ENCODE peak calls at places on chromosome 5, in seven cellular contexts. A is progenitor cell of endocrine pancreas, O is WTC11, J is GM12865, P is brain microvascular endothelial cell, L is suprapubic skin, Y is osteocyte. T is an unnamed sample.

GRCh38 chr5:139298242-139298641 is 4.7 kb downstream of the MATR3 start:
- DNase-seq in P (no peak), A (no peak), O (no peak), Y (no peak), L (no peak), J (no peak), T (no peak)

GRCh38 chr5:59615272-59615671 is 278.3 kb downstream of the PDE4D start:
- DNase-seq in A (no peak), J (no peak), O (no peak), L (no peak), Y (no peak), P (no peak), T (no peak)

GRCh38 chr5:66454186-66455078 is 141.8 kb upstream of the MAST4 start:
- DNase-seq in L (no peak), J (no peak), A (no peak), P (peak), Y (no peak), O (no peak), T (no peak)

GRCh38 chr5:68260455-68260854 is 44.9 kb downstream of the PIK3R1 start:
- DNase-seq in A (no peak), Y (no peak), J (peak), O (no peak), L (no peak), P (no peak), T (no peak)

GRCh38 chr5:137320056-137321045 is 178.8 kb downstream of the SPOCK1 start:
- DNase-seq in Y (peak), O (peak), J (peak), P (peak), A (peak), L (no peak), T (peak)

GRCh38 chr5:111463304-111463703 is 49.0 kb downstream of the STARD4 start:
- DNase-seq in O (no peak), Y (no peak), P (no peak), L (no peak), J (no peak), A (no peak), T (no peak)

GRCh38 chr5:150645070-150645700 is 4.7 kb downstream of the SYNPO start:
- DNase-seq in P (peak), A (no peak), J (no peak), O (no peak), L (no peak), Y (no peak), T (no peak)

GRCh38 chr5:176359658-176360057 is 1.9 kb downstream of the KIAA1191 start:
- DNase-seq in A (no peak), O (no peak), P (no peak), J (no peak), L (no peak), Y (no peak), T (no peak)

GRCh38 chr5:36934740-36935356 is 58.3 kb downstream of the NIPBL start:
- DNase-seq in A (no peak), O (no peak), J (no peak), P (peak), L (no peak), Y (no peak), T (no peak)

GRCh38 chr5:77210091-77211012 is at the start of gene PDE8B:
- DNase-seq in P (no peak), Y (no peak), L (no peak), O (peak), J (no peak), A (no peak), T (no peak)

GRCh38 chr5:173306695-173307094 is 21.5 kb downstream of the STC2 start:
- DNase-seq in J (no peak), L (no peak), A (no peak), Y (no peak), P (no peak), O (no peak), T (no peak)

GRCh38 chr5:65742565-65743231 is 20.7 kb downstream of the NLN start:
- DNase-seq in Y (no peak), A (no peak), L (no peak), O (no peak), P (peak), J (peak), T (no peak)

GRCh38 chr5:95892784-95893354 is 68.8 kb downstream of the ELL2 start:
- DNase-seq in L (no peak), J (peak), A (no peak), O (peak), P (peak), Y (no peak), T (no peak)

GRCh38 chr5:111232311-111233049 is 8.3 kb downstream of the CAMK4 start:
- DNase-seq in O (no peak), J (no peak), P (no peak), A (no peak), Y (no peak), L (no peak), T (no peak)

GRCh38 chr5:77356740-77357139 is 135.4 kb downstream of the WDR41 start:
- DNase-seq in A (no peak), P (peak), L (no peak), J (peak), Y (no peak), O (no peak), T (no peak)

DNA sequence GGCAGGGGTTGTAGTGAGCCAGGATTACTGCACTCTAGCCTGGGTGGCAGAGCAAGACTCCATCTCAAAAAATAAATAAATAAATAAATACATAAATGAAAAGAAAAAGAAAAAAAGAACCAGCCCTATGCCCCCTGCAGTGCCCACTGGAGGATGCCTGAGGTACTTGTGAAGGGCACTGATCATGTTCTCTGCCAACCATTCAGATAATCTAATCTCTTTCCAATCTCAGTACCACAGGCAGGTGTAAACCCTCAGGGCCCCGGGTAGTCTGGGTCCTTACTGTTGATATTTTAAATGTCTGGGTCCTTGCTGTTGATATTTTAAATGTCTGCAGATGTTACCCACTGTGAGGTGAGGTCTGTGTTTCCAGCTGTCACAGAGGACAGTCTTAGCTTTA is 321.8 kb upstream of the ADCY2 start:
- DNase-seq in Y (no peak), J (no peak), A (no peak), P (no peak), L (no peak), O (no peak), T (no peak)
- TF ChIP-seq CTCF in Y (no peak), J (no peak), A (peak), P (no peak), L (no peak), O (no peak), T (peak)

DNA sequence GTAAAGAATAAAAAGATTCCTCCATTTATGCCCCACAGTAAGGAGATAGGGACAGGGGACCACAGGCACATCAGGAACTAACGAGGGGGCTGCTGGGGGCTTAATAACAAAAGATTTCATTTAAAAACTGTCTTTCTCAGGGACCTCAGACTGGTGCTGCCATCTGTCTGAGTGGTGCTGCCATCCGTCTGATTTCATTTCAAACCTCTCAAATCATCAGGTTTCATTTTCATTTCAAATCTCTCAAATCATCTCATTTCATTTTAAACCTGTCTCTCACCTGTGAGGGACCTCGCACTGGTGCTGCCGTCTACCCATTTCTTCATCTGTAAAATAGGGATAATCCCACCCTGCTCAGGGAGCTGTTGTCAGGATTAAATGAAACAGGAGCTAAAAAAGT is 45.9 kb downstream of the ADRA1B start:
- DNase-seq in A (no peak), O (no peak), Y (no peak), J (no peak), P (no peak), L (no peak), T (no peak)
- TF ChIP-seq CTCF in A (no peak), O (no peak), Y (no peak), J (no peak), P (no peak), L (no peak), T (no peak)

GRCh38 chr5:90293931-90294330 is 115.6 kb downstream of the CETN3 start:
- DNase-seq in Y (no peak), P (peak), J (no peak), A (no peak), L (no peak), O (no peak), T (no peak)
- TF ChIP-seq CTCF in Y (no peak), P (no peak), J (no peak), A (no peak), L (no peak), O (no peak), T (no peak)

GRCh38 chr5:157303667-157304327 is 37.9 kb downstream of the CYFIP2 start:
- DNase-seq in P (no peak), J (no peak), L (no peak), Y (no peak), A (no peak), O (peak), T (no peak)
- TF ChIP-seq CTCF in P (peak), J (no peak), L (no peak), Y (no peak), A (peak), O (peak), T (peak)

DNA sequence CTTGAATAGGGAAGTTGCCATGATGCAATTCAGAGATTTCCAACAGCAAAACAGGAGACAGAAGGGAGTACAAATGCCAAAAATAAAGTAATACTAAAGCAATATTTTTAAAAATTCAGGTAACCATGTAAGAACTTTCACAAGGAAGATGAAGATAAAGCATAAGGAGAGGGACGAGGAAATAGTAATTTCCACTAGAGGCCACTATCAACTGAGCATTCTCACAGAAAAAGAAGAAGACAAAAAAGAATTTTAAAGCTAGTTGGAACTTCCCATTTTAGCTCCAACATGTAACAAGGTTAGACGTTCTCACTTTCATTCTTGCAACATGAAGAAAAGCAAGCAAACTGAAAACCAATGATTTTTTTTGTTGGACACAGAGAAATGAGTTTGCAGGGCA is 779.9 kb upstream of the CDH6 start:
- DNase-seq in L (no peak), Y (no peak), O (no peak), P (no peak), A (no peak), J (no peak), T (no peak)
- TF ChIP-seq CTCF in L (no peak), Y (peak), O (no peak), P (peak), A (peak), J (no peak), T (peak)

GRCh38 chr5:72407078-72407477 is 86.9 kb downstream of the PTCD2 start:
- DNase-seq in J (no peak), P (no peak), O (no peak), A (no peak), Y (no peak), L (no peak), T (no peak)
- TF ChIP-seq CTCF in J (no peak), P (no peak), O (no peak), A (no peak), Y (no peak), L (no peak), T (no peak)